ENCODE peak calls at places on chromosome 12, in six cellular contexts. C, T, O, A, Z and Y are unnamed samples.

GRCh38 chr12:96448287-96448686 is 41.1 kb upstream of the CFAP54 start:
- DNase-seq in O (no peak), Z (peak; percentile 94), A (no peak), T (no peak), C (peak; percentile 83), Y (no peak)

GRCh38 chr12:1277905-1278304 is 286.9 kb downstream of the ERC1 start:
- DNase-seq in Z (no peak), O (no peak), A (no peak), C (no peak), T (no peak), Y (no peak)

GRCh38 chr12:21656931-21657335 is 709 bp downstream of the LDHB start:
- DNase-seq in A (no peak), C (peak; percentile 47), O (no peak), T (peak; percentile 5), Z (no peak), Y (peak; percentile 56)

GRCh38 chr12:28787151-28787550 is 361.9 kb upstream of the FAR2 start:
- DNase-seq in C (peak; percentile 22), T (no peak), Z (peak; percentile 79), A (no peak), O (no peak), Y (no peak)

GRCh38 chr12:53320352-53321195 is 836 bp downstream of the AAAS start:
- DNase-seq in A (no peak), O (no peak), C (no peak), T (no peak), Z (no peak), Y (no peak)

GRCh38 chr12:87871061-87871460 is 158.1 kb downstream of the C12orf50 start:
- DNase-seq in C (no peak), A (no peak), Z (no peak), O (no peak), T (no peak), Y (no peak)

GRCh38 chr12:130280226-130280625 is 57.5 kb upstream of the PIWIL1 start:
- DNase-seq in O (no peak), C (no peak), Z (peak; percentile 26), A (no peak), T (no peak), Y (no peak)

GRCh38 chr12:80268924-80269749 is 169.8 kb downstream of the OTOGL start:
- DNase-seq in T (no peak), C (peak; percentile 93), A (no peak), Z (peak; percentile 94), O (no peak), Y (no peak)

GRCh38 chr12:108689314-108690190 is 41.8 kb downstream of the CORO1C start:
- DNase-seq in O (no peak), T (no peak), C (peak; percentile 66), A (no peak), Z (peak; percentile 80), Y (no peak)

GRCh38 chr12:57097554-57097835 is 8.6 kb downstream of the NAB2 start:
- DNase-seq in Z (no peak), T (no peak), C (no peak), A (no peak), O (no peak), Y (no peak)

GRCh38 chr12:101902641-101903040 is 25.3 kb downstream of the DRAM1 start:
- DNase-seq in T (no peak), A (no peak), Z (no peak), O (no peak), C (no peak), Y (no peak)

GRCh38 chr12:81953541-81953940 is 194.4 kb upstream of the PPFIA2 start:
- DNase-seq in Z (peak; percentile 63), O (no peak), C (peak; percentile 26), A (no peak), T (no peak), Y (no peak)

GRCh38 chr12:107356266-107356936 is 263.1 kb upstream of the CRY1 start:
- DNase-seq in Z (peak; percentile 92), A (no peak), O (no peak), T (no peak), C (no peak), Y (no peak)